ENCODE peak calls at places on chromosomes 2 and 18, in eight cellular contexts. O is GM12865, X is smooth muscle cell of the brain vasculature, T is ELF-1, L is SJCRH30, J is GM19239, U is cardiac septum, I is fibroblast of mammary gland. Y is an unnamed sample.

GRCh38 chr2:215372968-215373649 is 61.2 kb downstream of the ATIC start:
- DNase-seq in T (no peak), X (no peak), J (no peak), I (peak; percentile 54), L (no peak), O (no peak), U (no peak), Y (no peak)

GRCh38 chr2:180124273-180124881 is 117.3 kb upstream of the CWC22 start:
- DNase-seq in L (peak; percentile 86), J (peak; percentile 10), U (no peak), O (peak; percentile 50), T (peak; percentile 28), X (peak; percentile 35), I (peak; percentile 75), Y (peak; percentile 8)

GRCh38 chr18:79548986-79549637 is 130.5 kb upstream of the CTDP1 start:
- DNase-seq in X (no peak), U (peak; percentile 69), L (no peak), T (no peak), J (no peak), I (no peak), O (no peak), Y (no peak)

GRCh38 chr2:218959761-218960195 is 312 bp downstream of the CDK5R2 start:
- DNase-seq in X (no peak), O (no peak), J (no peak), T (peak; percentile 40), I (no peak), L (no peak), U (peak; percentile 49), Y (no peak)

GRCh38 chr18:9771261-9771976 is 63.3 kb downstream of the RAB31 start:
- DNase-seq in L (peak; percentile 34), T (peak; percentile 88), I (peak; percentile 73), U (peak; percentile 93), J (peak; percentile 61), X (no peak), O (peak; percentile 73), Y (peak; percentile 27)

GRCh38 chr2:172749377-172749776 is 13.7 kb downstream of the RAPGEF4 start:
- DNase-seq in J (no peak), T (peak; percentile 47), O (no peak), I (no peak), U (no peak), L (peak; percentile 25), X (no peak), Y (no peak)

GRCh38 chr18:48319796-48320638 is 89.2 kb downstream of the ZBTB7C start:
- DNase-seq in I (peak; percentile 16), T (no peak), O (no peak), L (no peak), X (no peak), J (no peak), U (no peak), Y (no peak)

GRCh38 chr2:38668092-38668491 is 2.2 kb downstream of the GALM start:
- DNase-seq in O (no peak), L (no peak), I (no peak), J (no peak), X (no peak), T (no peak), U (no peak), Y (no peak)

GRCh38 chr2:119598576-119598975 is 54.3 kb downstream of the CFAP221 start:
- DNase-seq in X (no peak), J (no peak), T (no peak), U (no peak), L (no peak), O (no peak), I (no peak), Y (peak; percentile 54)

GRCh38 chr2:203510256-203510940 is 24.7 kb downstream of the RAPH1 start:
- DNase-seq in T (peak; percentile 24), J (no peak), I (no peak), O (no peak), U (no peak), L (no peak), X (no peak), Y (no peak)

GRCh38 chr2:3217646-3218045 is 160.0 kb downstream of the EIPR1 start:
- DNase-seq in T (no peak), L (no peak), U (peak; percentile 24), O (no peak), J (no peak), I (no peak), X (no peak), Y (no peak)

GRCh38 chr2:122595065-122595464 is 839.6 kb downstream of the TSN start:
- DNase-seq in L (no peak), X (no peak), T (no peak), I (no peak), U (no peak), J (no peak), O (no peak), Y (no peak)

GRCh38 chr2:112048887-112049286 is 6.2 kb upstream of the TMEM87B start:
- DNase-seq in U (no peak), T (no peak), X (peak; percentile 54), L (peak; percentile 74), J (no peak), O (peak; percentile 64), I (peak; percentile 76), Y (peak; percentile 53)

GRCh38 chr2:210654091-210654490 is 97.7 kb downstream of the CPS1 start:
- DNase-seq in O (no peak), T (no peak), J (no peak), U (no peak), L (no peak), X (no peak), I (peak; percentile 23), Y (no peak)

GRCh38 chr2:219442206-219443015 is 7.8 kb downstream of the SPEG start:
- DNase-seq in O (no peak), X (no peak), J (no peak), U (no peak), L (no peak), I (no peak), T (no peak), Y (no peak)

GRCh38 chr2:178484245-178485041 is 4.2 kb downstream of the PLEKHA3 start:
- DNase-seq in J (no peak), L (peak; percentile 20), X (no peak), U (no peak), O (no peak), T (no peak), I (peak; percentile 74), Y (no peak)

GRCh38 chr18:75309564-75309963 is 99.0 kb downstream of the TSHZ1 start:
- DNase-seq in T (no peak), I (no peak), O (no peak), X (no peak), L (peak; percentile 8), J (no peak), U (no peak), Y (no peak)

GRCh38 chr2:85695121-85695520 is 963 bp downstream of the GNLY start:
- DNase-seq in J (no peak), L (no peak), O (no peak), U (no peak), T (no peak), X (no peak), I (no peak), Y (no peak)